ENCODE peak calls at places on chromosomes 7 and 10, in five cellular contexts. J is GM23248, Z is A549, E is spleen, B is uterus. Q is an unnamed sample.

GRCh38 chr10:119608316-119609155 is 11.8 kb upstream of the TIAL1 start:
- DNase-seq in J (peak), Z (peak), E (peak), B (peak), Q (peak)

GRCh38 chr10:27242951-27243551 is 2.5 kb upstream of the ACBD5 start:
- DNase-seq in J (peak), Z (peak), E (peak), B (peak), Q (peak)

GRCh38 chr7:34236839-34237492 is 331.6 kb downstream of the BMPER start:
- DNase-seq in J (no peak), Z (no peak), E (no peak), B (no peak), Q (no peak)

GRCh38 chr10:47019546-47019945 is 108.3 kb downstream of the PTPN20 start:
- DNase-seq in J (no peak), Z (no peak), E (no peak), B (no peak), Q (no peak)

GRCh38 chr7:963236-964078 is 9.0 kb upstream of the ADAP1 start:
- DNase-seq in J (no peak), Z (no peak), E (peak), B (no peak), Q (peak)

GRCh38 chr10:9305018-9305655 is 1250.6 kb downstream of the GATA3 start:
- DNase-seq in J (peak), Z (peak), E (no peak), B (no peak), Q (no peak)

GRCh38 chr7:140008755-140009610 is 53.8 kb downstream of the PARP12 start:
- DNase-seq in J (no peak), Z (no peak), E (peak), B (no peak), Q (peak)

GRCh38 chr7:135846339-135846738 is 97.7 kb upstream of the FAM180A start:
- DNase-seq in J (no peak), Z (no peak), E (no peak), B (no peak), Q (no peak)

GRCh38 chr7:2175514-2175913 is 57.2 kb downstream of the MAD1L1 start:
- DNase-seq in J (peak), Z (peak), E (no peak), B (peak), Q (no peak)

GRCh38 chr10:75407716-75408511 is 6.3 kb upstream of the ZNF503 start:
- DNase-seq in J (peak), Z (no peak), E (no peak), B (peak), Q (no peak)

GRCh38 chr10:24197319-24197718 is 11.6 kb upstream of the KIAA1217 start:
- DNase-seq in J (no peak), Z (no peak), E (no peak), B (no peak), Q (no peak)

GRCh38 chr10:112792487-112793196 is 157.4 kb upstream of the TCF7L2 start:
- DNase-seq in J (peak), Z (no peak), E (no peak), B (peak), Q (no peak)

GRCh38 chr10:59240581-59241183 is 64.2 kb downstream of the PHYHIPL start:
- DNase-seq in J (peak), Z (peak), E (no peak), B (no peak), Q (no peak)

GRCh38 chr10:71312840-71313789 is 5.9 kb upstream of the SLC29A3 start:
- DNase-seq in J (peak), Z (no peak), E (no peak), B (peak), Q (no peak)

GRCh38 chr10:71112138-71112785 is 100.1 kb upstream of the UNC5B start:
- DNase-seq in J (no peak), Z (no peak), E (no peak), B (no peak), Q (no peak)

GRCh38 chr10:59580257-59580863 is 129.3 kb downstream of the SLC16A9 start:
- DNase-seq in J (peak), Z (peak), E (no peak), B (no peak), Q (no peak)

GRCh38 chr7:47581821-47582747 is at the start of gene TNS3:
- DNase-seq in J (peak), Z (peak), E (peak), B (no peak), Q (peak)

GRCh38 chr7:111639894-111640293 is 77.6 kb upstream of the IMMP2L start:
- DNase-seq in J (peak), Z (no peak), E (no peak), B (no peak), Q (no peak)

GRCh38 chr7:34158311-34158710 is 253.0 kb downstream of the BMPER start:
- DNase-seq in J (no peak), Z (no peak), E (no peak), B (peak), Q (peak)

GRCh38 chr7:149286811-149287400 is 24.9 kb downstream of the ZNF783 start:
- DNase-seq in J (peak), Z (no peak), E (no peak), B (no peak), Q (peak)

GRCh38 chr10:94149702-94150101 is 156.0 kb downstream of the PLCE1 start:
- DNase-seq in J (no peak), Z (no peak), E (no peak), B (no peak), Q (no peak)

GRCh38 chr7:27223941-27224590 is 18.5 kb upstream of the EVX1 start:
- DNase-seq in J (no peak), Z (no peak), E (no peak), B (no peak), Q (no peak)

GRCh38 chr7:41047789-41048191 is 655.1 kb downstream of the INHBA start:
- DNase-seq in J (peak), Z (no peak), E (no peak), B (no peak), Q (peak)

GRCh38 chr10:89142562-89142961 is 64.6 kb downstream of the CH25H start:
- DNase-seq in J (no peak), Z (no peak), E (no peak), B (no peak), Q (no peak)

GRCh38 chr10:21329995-21330627 is 195.4 kb downstream of the SKIDA1 start:
- DNase-seq in J (peak), Z (peak), E (no peak), B (peak), Q (no peak)

GRCh38 chr7:126930166-126930565 is 322.6 kb downstream of the GRM8 start:
- DNase-seq in J (no peak), Z (no peak), E (no peak), B (no peak), Q (no peak)
- H3K4me3 ChIP-seq in J (no peak), Z (no peak), E (no peak), B (no peak), Q (no peak)

GRCh38 chr10:132544744-132545658 is 7.4 kb downstream of the INPP5A start:
- DNase-seq in J (peak), Z (no peak), E (peak), B (peak), Q (no peak)
- H3K4me3 ChIP-seq in J (peak), Z (no peak), E (peak), B (peak), Q (no peak)

DNA sequence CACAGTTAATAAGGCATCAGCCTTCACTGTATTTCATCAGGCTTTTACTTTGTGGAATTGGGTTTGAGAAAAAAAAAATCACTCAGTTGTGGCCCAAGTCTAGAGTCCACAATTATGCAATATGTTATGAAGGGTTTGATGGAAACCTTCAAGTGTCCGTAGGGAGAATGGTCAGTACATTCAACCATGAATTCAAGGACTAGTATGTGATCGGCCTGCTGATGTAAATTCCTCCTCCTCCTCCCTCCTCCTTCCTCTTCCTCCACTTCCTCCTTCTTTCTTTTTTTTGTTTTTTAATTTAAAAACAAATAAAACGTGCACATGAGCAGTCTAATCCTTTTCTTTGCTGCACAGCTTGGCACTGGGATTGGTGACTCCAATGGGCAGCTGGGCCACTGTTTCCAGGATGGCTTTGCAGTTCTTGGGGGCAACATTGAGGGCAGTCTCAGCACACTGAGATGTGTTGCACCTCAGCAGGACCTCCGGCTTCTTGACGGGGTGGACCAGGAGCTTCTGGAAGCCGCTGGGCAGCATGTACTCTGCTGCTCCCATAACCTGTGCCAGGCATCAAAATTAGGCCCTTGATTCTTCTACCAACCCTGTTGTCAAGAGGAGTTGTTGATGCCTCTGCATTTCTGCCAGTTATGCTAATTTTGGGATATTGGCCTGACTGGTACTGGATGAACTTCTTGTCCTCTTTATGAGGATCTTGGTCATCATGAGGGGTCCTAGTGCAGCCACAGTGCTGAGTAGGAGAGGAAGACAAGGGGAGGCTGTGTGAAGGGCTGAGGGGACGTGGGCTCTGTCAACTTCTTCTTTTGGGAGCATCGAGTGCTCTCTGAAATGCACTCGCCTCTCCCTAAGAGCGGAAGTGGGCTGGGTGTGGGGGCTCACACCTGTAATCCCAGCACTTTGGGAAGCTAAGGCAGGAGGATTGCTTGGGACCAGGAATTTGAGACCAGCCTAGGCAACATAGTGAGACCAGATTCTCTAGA is 9.3 kb upstream of the IL2RA start:
- DNase-seq in J (no peak), Z (no peak), E (no peak), B (no peak), Q (peak)
- H3K4me3 ChIP-seq in J (no peak), Z (no peak), E (no peak), B (no peak), Q (no peak)

DNA sequence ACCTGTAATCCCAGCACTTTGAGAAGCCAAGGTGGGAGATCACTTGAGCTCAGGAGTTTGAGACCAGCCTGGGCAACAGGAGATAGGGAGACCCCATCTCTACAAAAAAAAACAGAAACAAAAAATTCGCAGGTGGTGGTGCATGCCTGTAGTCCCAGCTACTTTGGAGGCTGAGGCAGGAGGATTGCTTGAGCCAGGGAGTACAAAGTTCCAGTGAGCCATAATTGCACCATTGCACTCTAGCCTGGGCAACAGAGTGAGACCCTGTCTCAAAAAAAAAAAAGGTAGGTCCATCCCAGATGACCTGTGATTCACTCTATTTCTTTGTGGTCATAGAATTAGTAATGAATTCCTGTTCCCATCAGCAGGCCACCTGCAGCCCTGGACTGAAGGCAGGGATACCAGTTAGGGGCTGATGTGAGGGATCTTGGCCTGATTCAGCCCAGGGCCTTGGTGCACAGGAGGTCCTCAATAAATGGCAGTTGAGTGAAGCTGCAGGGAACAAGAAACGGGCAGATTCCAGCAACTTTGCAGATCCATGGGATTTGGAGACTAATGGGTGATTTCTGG is at the start of gene MYH16:
- DNase-seq in J (peak), Z (no peak), E (no peak), B (no peak), Q (no peak)
- H3K4me3 ChIP-seq in J (no peak), Z (no peak), E (no peak), B (no peak), Q (no peak)

DNA sequence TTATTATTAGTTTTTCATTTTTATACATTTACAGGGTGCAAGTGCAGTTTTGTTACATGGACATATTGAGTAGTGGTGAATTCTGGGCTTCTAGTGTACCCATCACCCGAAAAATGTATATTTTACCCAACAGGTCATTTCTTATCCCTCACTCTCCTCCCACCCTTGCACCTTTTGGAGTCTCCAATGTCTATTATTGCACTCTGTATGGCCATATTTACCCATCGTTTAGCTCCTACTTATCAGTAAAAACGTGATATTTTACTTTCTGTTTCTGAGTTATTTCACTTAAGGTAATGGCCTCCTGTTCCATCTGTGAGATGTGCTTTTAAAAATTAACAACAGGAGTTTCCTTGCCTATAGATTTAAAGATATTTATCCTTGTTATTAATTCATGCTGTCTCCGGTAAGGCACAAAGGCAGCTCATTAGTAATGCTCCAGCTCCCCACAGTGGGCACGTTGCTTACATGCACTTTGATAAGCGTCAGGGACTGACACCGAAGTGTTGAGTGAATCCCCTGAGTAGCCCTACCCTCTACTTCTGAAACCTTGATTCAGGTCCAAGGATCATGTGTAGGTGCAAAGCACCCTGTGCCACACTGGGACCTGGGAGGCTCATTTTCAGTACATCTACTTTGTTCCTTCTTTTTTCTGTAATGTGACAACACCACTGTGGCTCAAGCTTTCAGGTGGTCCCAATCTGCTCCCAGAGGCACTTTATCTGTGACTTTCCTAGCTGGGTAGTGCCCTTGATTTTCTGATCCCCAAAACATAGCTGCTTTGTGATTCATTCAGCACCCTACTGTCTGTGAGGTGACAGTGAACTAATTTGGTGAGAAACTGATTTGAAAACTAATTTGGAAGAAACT is 27.3 kb downstream of the HYAL4 start:
- DNase-seq in J (peak), Z (peak), E (peak), B (no peak), Q (no peak)
- H3K4me3 ChIP-seq in J (no peak), Z (no peak), E (no peak), B (no peak), Q (no peak)

GRCh38 chr7:131544021-131544420 is 12.4 kb downstream of the PODXL start:
- DNase-seq in J (no peak), Z (no peak), E (peak), B (no peak), Q (no peak)

GRCh38 chr7:131547589-131547988 is 8.8 kb downstream of the PODXL start:
- DNase-seq in J (no peak), Z (no peak), E (peak), B (no peak), Q (no peak)

GRCh38 chr7:131546583-131547111 is 9.8 kb downstream of the PODXL start:
- DNase-seq in J (peak), Z (peak), E (peak), B (no peak), Q (no peak)

GRCh38 chr7:131544449-131545425 is 11.7 kb downstream of the PODXL start:
- DNase-seq in J (peak), Z (peak), E (peak), B (peak), Q (no peak)

GRCh38 chr7:131546126-131546525 is 10.3 kb downstream of the PODXL start:
- DNase-seq in J (no peak), Z (peak), E (peak), B (no peak), Q (no peak)
- H3K4me3 ChIP-seq in J (no peak), Z (no peak), E (no peak), B (no peak), Q (no peak)

GRCh38 chr7:7157177-7157886 is 25.0 kb upstream of the C1GALT1 start:
- DNase-seq in J (peak), Z (no peak), E (no peak), B (no peak), Q (no peak)
- H3K4me3 ChIP-seq in J (peak), Z (no peak), E (peak), B (no peak), Q (no peak)